ENCODE peak calls at places on chromosomes 12 and 14, in ten cellular contexts. M, C, R, F, K, X, N, P, L and V are unnamed samples.

GRCh38 chr12:6230321-6231110 is 30.3 kb downstream of the CD9 start:
- DNase-seq in M (no peak), C (peak), R (peak), F (no peak), K (peak), X (peak), N (peak), P (peak), L (no peak), V (peak)

GRCh38 chr12:116609715-116610114 is 50.5 kb downstream of the MAP1LC3B2 start:
- DNase-seq in M (peak), C (no peak), R (peak), F (no peak), K (peak), X (no peak), N (no peak), P (no peak), L (peak), V (no peak)

GRCh38 chr14:89292579-89293348 is 124.3 kb downstream of the FOXN3 start:
- DNase-seq in M (no peak), C (no peak), R (no peak), F (no peak), K (no peak), X (no peak), N (no peak), P (no peak), L (no peak), V (no peak)

GRCh38 chr14:95021588-95021987 is 135.7 kb downstream of the DICER1 start:
- DNase-seq in M (no peak), C (no peak), R (no peak), F (no peak), K (no peak), X (no peak), N (no peak), P (no peak), L (no peak), V (no peak)

GRCh38 chr12:50397122-50397650 is 777 bp upstream of the FAM186A start:
- DNase-seq in M (no peak), C (no peak), R (no peak), F (peak), K (no peak), X (no peak), N (no peak), P (no peak), L (no peak), V (no peak)

GRCh38 chr12:58980768-58981167 is 60.5 kb upstream of the LRIG3 start:
- DNase-seq in M (no peak), C (no peak), R (no peak), F (no peak), K (no peak), X (no peak), N (no peak), P (no peak), L (no peak), V (no peak)

GRCh38 chr12:110741371-110741770 is 1.3 kb downstream of the PPP1CC start:
- DNase-seq in M (no peak), C (no peak), R (no peak), F (no peak), K (peak), X (no peak), N (no peak), P (no peak), L (no peak), V (no peak)

GRCh38 chr12:99824900-99825562 is 159.7 kb downstream of the ANKS1B start:
- DNase-seq in M (no peak), C (no peak), R (no peak), F (no peak), K (no peak), X (no peak), N (no peak), P (no peak), L (no peak), V (no peak)

GRCh38 chr12:10753066-10753465 is 29.9 kb upstream of the YBX3 start:
- DNase-seq in M (no peak), C (no peak), R (peak), F (peak), K (no peak), X (no peak), N (no peak), P (no peak), L (no peak), V (no peak)

DNA sequence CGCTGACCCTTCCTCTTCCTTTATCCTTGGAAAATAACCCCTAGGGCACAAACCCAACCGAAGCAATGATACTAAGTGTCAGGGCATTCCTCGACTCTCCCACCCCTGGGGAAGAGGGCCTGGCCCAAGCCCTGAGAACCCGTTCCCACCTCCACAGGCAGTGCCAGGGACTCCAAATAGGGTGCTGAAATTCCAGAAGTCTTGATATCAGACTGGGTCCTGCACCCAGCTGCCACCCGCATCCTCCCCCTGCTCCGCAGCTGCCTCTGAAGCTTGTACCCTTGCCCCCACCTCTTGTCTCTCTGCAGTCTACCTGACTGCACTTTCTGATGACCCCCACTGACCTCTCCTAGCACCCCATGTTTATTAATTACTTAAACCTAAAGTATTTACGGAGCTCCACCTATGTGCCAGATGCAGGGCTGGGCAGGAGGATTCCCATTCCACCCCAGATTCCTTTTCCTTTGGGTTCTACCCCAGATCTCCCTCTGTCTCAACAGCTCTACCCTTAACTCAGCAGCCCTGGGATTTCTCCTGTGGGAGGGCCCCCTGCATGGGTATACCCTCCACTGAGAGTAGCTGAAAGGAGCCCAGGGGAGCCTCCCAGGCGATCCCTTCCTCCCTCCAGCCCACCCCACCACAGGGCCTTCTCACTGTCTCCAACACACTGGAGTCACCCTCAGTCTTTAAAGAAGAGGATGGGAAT is 4.1 kb upstream of the KRT18 start:
- DNase-seq in M (no peak), C (no peak), R (no peak), F (no peak), K (no peak), X (no peak), N (no peak), P (no peak), L (no peak), V (no peak)
- H3K27ac ChIP-seq in M (no peak), C (no peak), R (peak), F (no peak), K (no peak), X (no peak), N (no peak), P (peak), L (peak), V (no peak)

GRCh38 chr14:101950516-101951215 is 13.7 kb upstream of the DYNC1H1 start:
- DNase-seq in M (no peak), C (no peak), R (no peak), F (no peak), K (no peak), X (no peak), N (no peak), P (peak), L (no peak), V (no peak)

GRCh38 chr14:101947904-101948665 is 16.3 kb upstream of the DYNC1H1 start:
- DNase-seq in M (peak), C (peak), R (peak), F (peak), K (peak), X (peak), N (peak), P (peak), L (peak), V (peak)

GRCh38 chr14:101948666-101949205 is 15.6 kb upstream of the DYNC1H1 start:
- DNase-seq in M (peak), C (no peak), R (no peak), F (no peak), K (no peak), X (no peak), N (no peak), P (peak), L (no peak), V (no peak)

GRCh38 chr14:101947577-101947903 is 16.8 kb upstream of the DYNC1H1 start:
- DNase-seq in M (no peak), C (no peak), R (no peak), F (no peak), K (peak), X (no peak), N (no peak), P (no peak), L (no peak), V (no peak)

GRCh38 chr14:101950100-101950499 is 14.3 kb upstream of the DYNC1H1 start:
- DNase-seq in M (no peak), C (no peak), R (no peak), F (no peak), K (no peak), X (no peak), N (no peak), P (no peak), L (no peak), V (no peak)
- H3K27ac ChIP-seq in M (no peak), C (no peak), R (no peak), F (no peak), K (no peak), X (no peak), N (no peak), P (no peak), L (no peak), V (no peak)

GRCh38 chr14:73142216-73142615 is 5.9 kb downstream of the PSEN1 start:
- DNase-seq in M (no peak), C (no peak), R (no peak), F (no peak), K (no peak), X (no peak), N (no peak), P (no peak), L (no peak), V (no peak)

GRCh38 chr14:73140924-73141323 is 4.6 kb downstream of the PSEN1 start:
- DNase-seq in M (no peak), C (no peak), R (no peak), F (no peak), K (no peak), X (no peak), N (no peak), P (no peak), L (no peak), V (no peak)

GRCh38 chr14:73143617-73144016 is 7.3 kb downstream of the PSEN1 start:
- DNase-seq in M (no peak), C (no peak), R (no peak), F (no peak), K (no peak), X (no peak), N (no peak), P (no peak), L (no peak), V (no peak)

DNA sequence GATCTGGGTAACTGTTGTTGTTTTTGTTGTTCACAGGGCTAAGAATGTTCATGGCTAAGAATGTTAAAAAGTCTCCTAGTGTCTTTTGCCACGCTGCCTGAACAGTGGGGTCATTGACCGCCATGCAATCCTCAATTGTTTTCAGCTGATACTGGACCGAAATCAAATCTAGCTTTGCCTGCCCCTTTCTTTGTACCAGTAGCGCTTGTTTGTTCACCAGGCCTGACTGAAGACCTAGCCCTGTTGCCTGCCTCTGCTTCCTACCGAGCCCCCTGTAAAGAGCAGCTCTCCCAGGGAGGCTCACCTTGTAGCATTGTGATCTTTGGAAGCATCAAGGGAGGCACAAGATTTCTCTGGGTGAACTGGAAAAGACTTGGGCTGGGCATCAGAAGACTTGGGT is 6.7 kb downstream of the PSEN1 start:
- DNase-seq in M (peak), C (no peak), R (no peak), F (no peak), K (no peak), X (no peak), N (no peak), P (no peak), L (no peak), V (peak)
- H3K27ac ChIP-seq in M (peak), C (no peak), R (no peak), F (no peak), K (no peak), X (no peak), N (no peak), P (no peak), L (no peak), V (peak)

GRCh38 chr12:53067074-53067992 is 11.9 kb downstream of the SPRYD3 start:
- DNase-seq in M (no peak), C (no peak), R (no peak), F (no peak), K (no peak), X (peak), N (no peak), P (peak), L (no peak), V (no peak)
- H3K27ac ChIP-seq in M (no peak), C (no peak), R (no peak), F (peak), K (no peak), X (no peak), N (peak), P (peak), L (no peak), V (no peak)

DNA sequence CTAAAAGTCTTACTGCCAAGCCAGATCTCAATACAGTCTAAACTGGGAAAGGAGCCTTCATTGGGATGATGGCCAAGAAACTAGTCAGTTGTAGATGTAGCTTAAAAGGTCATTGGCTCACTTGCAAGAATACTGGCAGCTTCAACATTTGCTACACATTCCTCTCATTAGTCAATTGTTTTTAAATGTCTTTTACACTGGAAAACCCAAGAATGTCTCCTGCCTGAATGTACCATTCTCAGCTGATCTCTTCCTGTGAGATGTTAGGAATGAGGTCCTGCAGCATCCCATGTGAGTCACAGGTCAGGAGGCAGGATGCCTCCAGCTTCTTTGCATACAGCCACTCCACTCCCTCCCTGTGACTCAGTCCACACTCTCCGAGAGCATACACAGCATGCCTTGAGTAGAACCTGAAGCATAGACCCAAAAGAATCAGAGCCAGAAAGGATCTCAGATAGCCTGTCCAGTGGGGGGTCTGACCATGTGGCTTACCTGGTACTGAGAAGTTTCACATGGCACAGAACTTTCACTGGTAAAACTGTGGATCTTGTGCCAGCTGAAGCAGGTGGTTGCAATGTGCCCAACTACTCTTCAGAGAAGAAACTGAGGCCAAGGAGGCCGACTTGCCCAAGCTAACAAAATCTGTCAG is 56.0 kb upstream of the HECTD1 start:
- DNase-seq in M (no peak), C (peak), R (peak), F (peak), K (no peak), X (peak), N (no peak), P (peak), L (no peak), V (no peak)
- H3K27ac ChIP-seq in M (no peak), C (no peak), R (peak), F (peak), K (no peak), X (peak), N (peak), P (peak), L (no peak), V (no peak)

GRCh38 chr12:127625372-127625771 is 641.6 kb upstream of the TMEM132C start:
- DNase-seq in M (no peak), C (no peak), R (no peak), F (no peak), K (no peak), X (no peak), N (no peak), P (no peak), L (no peak), V (no peak)

GRCh38 chr12:127621366-127621765 is 645.6 kb upstream of the TMEM132C start:
- DNase-seq in M (peak), C (no peak), R (no peak), F (no peak), K (no peak), X (no peak), N (no peak), P (peak), L (peak), V (no peak)

GRCh38 chr12:127623362-127623761 is 643.6 kb upstream of the TMEM132C start:
- DNase-seq in M (no peak), C (no peak), R (peak), F (no peak), K (no peak), X (peak), N (no peak), P (no peak), L (no peak), V (no peak)

GRCh38 chr12:127620956-127621355 is 646.0 kb upstream of the TMEM132C start:
- DNase-seq in M (peak), C (no peak), R (no peak), F (no peak), K (no peak), X (no peak), N (no peak), P (no peak), L (no peak), V (no peak)

DNA sequence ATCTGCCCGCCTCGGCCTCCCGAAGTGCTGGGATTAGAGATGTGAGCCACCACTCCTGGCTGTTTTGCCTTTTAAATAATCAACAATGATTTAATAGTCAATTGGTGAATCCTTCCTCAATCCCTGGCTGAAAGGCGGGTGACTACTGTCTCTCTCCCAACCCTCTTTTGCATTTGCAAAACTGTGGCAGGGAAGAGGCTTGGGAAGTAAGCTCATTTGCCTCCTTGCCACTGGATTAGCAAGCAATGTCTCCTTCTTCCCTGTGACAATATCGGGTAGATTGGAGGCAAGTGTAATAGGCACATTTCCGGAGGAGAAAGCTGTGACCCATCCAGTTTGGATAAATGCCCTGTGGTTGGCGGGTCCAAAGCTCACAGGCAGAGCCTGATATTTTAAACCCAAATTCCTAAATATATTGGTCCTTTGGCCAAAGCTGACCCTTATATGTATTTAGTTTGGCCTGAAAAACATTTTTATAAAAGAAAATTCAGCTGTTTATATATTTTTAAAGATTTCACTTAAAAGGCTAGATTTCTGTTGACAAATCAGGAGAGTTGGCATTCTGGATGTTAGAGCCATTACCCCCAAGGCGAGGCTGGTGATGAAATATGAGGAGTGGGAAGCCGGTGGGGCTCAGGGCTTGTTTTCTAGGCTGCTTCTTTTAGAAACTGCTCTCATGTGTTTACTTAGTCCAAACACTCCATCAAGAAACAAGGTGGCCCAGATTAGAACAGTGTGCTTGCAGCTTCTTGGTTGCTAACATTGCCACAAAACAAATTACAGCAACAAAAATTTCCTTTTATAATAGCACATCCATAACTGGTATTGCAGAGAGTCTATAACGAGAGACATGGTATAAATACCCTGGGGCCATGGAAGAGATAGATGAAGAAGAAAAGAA is 646.9 kb upstream of the TMEM132C start:
- DNase-seq in M (peak), C (no peak), R (peak), F (no peak), K (no peak), X (no peak), N (no peak), P (no peak), L (no peak), V (no peak)
- H3K27ac ChIP-seq in M (peak), C (no peak), R (no peak), F (no peak), K (no peak), X (no peak), N (no peak), P (no peak), L (no peak), V (no peak)

DNA sequence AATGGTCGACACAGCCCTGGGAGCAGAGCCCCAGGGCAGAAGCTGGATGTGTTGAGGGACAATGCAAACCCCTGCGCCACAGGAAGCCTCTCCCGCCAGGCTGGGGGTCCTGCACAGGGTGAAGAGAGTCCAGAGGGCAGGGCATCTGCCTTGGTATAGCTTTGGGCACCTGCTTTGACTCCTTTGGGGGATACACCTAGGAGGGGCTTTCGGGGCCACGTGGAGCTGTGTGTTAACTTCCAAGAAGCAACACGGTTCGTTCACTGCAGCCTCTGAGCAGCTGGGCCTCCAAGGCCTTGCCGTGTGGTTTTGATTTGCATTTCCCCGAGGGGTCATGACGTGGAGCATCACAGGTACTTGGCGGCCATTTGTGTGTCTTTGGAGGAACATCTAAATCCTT is 5.8 kb upstream of the PUS1 start:
- DNase-seq in M (no peak), C (no peak), R (no peak), F (no peak), K (no peak), X (no peak), N (no peak), P (no peak), L (no peak), V (no peak)
- H3K27ac ChIP-seq in M (no peak), C (peak), R (no peak), F (no peak), K (no peak), X (no peak), N (peak), P (no peak), L (no peak), V (no peak)

DNA sequence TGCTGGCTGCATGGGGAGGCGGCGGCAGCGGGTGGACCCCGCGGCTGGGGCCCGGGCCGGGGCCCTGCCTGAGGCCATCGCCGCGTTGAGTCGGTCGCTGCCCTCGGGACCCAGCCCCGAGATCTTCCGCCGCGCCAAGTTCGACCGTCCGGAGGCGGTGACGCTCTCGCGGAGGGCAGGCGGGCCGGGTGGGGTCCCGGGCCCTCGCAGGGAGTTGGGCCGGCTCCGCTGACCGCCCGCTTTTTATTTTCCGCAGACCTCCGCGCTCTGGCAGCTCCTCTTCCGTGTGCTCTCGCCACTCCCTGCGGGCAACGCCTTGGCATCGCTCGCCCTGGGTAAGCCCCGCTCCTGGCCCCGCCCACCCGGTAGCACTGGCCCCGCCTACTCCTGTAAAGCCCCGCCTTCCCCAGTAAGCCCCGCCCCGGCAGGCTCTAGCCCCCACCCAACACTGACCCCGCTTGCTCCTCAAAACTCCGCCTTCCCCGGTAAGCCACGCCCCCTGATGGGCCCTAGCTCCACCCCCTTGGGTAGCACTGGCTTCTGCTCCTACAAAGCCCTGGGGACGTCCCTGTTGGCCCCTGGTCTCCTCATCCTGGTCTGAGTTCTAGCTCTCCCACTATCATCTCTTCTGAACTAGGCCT is 440 bp downstream of the TEDC1 start:
- DNase-seq in M (peak), C (peak), R (peak), F (peak), K (peak), X (peak), N (peak), P (peak), L (no peak), V (peak)
- H3K27ac ChIP-seq in M (peak), C (peak), R (peak), F (no peak), K (peak), X (peak), N (peak), P (no peak), L (peak), V (peak)